ENCODE peak calls at places on chromosomes 3 and 15, in nine cellular contexts. L is progenitor cell of endocrine pancreas, A is bronchial epithelial cell, E is lower lobe of right lung, Q is D721Med, T is GM13977, V is ovary, P is OCI-LY7, I is right lobe of liver. W is an unnamed sample.
A peak's percentile ranks its signal among the peaks of the same experiment; 100 is the strongest.

GRCh38 chr3:69504232-69504631 is 118.3 kb upstream of the FRMD4B start:
- DNase-seq in L (no peak), A (peak; percentile 25), E (no peak), Q (no peak), T (no peak), V (no peak), P (no peak), I (no peak), W (no peak)

GRCh38 chr3:150545419-150546225 is 674 bp downstream of the SERP1 start:
- DNase-seq in L (peak; percentile 29), A (peak; percentile 46), E (no peak), Q (no peak), T (peak; percentile 49), V (no peak), P (peak; percentile 71), I (peak; percentile 66), W (no peak)

GRCh38 chr3:111919370-111920065 is 59.3 kb upstream of the ABHD10 start:
- DNase-seq in L (no peak), A (no peak), E (no peak), Q (no peak), T (no peak), V (no peak), P (no peak), I (no peak), W (no peak)

GRCh38 chr3:55523471-55523870 is 36.4 kb upstream of the WNT5A start:
- DNase-seq in L (no peak), A (no peak), E (no peak), Q (no peak), T (no peak), V (no peak), P (no peak), I (no peak), W (no peak)

GRCh38 chr3:38473229-38473628 is 19.5 kb downstream of the ACVR2B start:
- DNase-seq in L (no peak), A (no peak), E (no peak), Q (no peak), T (no peak), V (no peak), P (no peak), I (no peak), W (no peak)

GRCh38 chr3:149020196-149020838 is 29.0 kb downstream of the GYG1 start:
- DNase-seq in L (no peak), A (no peak), E (no peak), Q (no peak), T (no peak), V (no peak), P (no peak), I (no peak), W (no peak)

GRCh38 chr3:69031635-69032034 is 18.2 kb upstream of the EOGT start:
- DNase-seq in L (no peak), A (no peak), E (no peak), Q (no peak), T (no peak), V (no peak), P (no peak), I (no peak), W (no peak)

GRCh38 chr3:9398715-9399708 is 1.6 kb downstream of the SETD5 start:
- DNase-seq in L (no peak), A (peak; percentile 50), E (no peak), Q (no peak), T (peak; percentile 30), V (no peak), P (peak; percentile 44), I (no peak), W (no peak)

DNA sequence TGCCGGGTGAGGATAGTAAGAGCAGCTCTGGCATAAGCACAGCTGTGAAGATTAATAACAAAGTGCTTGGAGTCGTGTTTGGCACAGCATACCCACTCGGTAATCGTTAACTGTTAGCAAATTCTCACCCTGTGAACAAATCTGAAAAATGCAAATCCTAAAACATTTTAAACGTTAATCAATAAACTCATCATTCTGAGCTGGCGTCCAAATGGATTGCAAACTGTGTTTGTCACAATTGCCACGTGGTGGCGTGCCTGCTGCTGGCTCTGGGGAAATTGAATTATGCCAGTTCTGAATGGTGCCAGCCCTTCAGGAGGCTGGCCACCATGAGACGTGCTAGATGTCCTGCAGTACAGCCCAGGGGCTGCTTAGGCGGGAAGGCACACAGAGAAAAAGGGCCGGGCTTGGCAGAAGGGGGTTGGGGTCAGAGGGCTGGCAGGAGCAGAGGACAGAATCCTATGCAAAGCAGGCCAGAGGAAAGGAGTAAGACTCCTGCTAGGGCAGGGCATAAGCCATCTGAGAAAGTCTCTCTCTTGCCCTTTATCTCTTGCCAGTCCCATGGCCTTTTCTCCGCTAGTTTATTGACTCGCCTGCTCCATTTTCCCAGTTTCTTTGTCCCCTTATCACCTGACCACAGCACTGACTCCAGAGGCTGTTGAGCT is 22.1 kb upstream of the POLG start:
- DNase-seq in L (no peak), A (peak; percentile 15), E (no peak), Q (no peak), T (no peak), V (no peak), P (peak; percentile 25), I (no peak), W (no peak)
- TF ChIP-seq CTCF in L (peak; percentile 53), A (peak; percentile 64), E (peak; percentile 31), Q (peak; percentile 77), T (peak; percentile 68), V (no peak), P (peak; percentile 77), I (no peak), W (no peak)

GRCh38 chr3:159148466-159148865 is 346.6 kb downstream of the MFSD1 start:
- DNase-seq in L (no peak), A (no peak), E (no peak), Q (no peak), T (no peak), V (no peak), P (no peak), I (no peak), W (no peak)

GRCh38 chr3:159146856-159147255 is 345.0 kb downstream of the MFSD1 start:
- DNase-seq in L (no peak), A (no peak), E (no peak), Q (no peak), T (no peak), V (no peak), P (no peak), I (no peak), W (no peak)

GRCh38 chr3:159144472-159144871 is 342.6 kb downstream of the MFSD1 start:
- DNase-seq in L (no peak), A (no peak), E (no peak), Q (no peak), T (no peak), V (no peak), P (no peak), I (no peak), W (no peak)

GRCh38 chr3:159149633-159150032 is 347.8 kb downstream of the MFSD1 start:
- DNase-seq in L (no peak), A (no peak), E (no peak), Q (no peak), T (no peak), V (no peak), P (no peak), I (no peak), W (no peak)

DNA sequence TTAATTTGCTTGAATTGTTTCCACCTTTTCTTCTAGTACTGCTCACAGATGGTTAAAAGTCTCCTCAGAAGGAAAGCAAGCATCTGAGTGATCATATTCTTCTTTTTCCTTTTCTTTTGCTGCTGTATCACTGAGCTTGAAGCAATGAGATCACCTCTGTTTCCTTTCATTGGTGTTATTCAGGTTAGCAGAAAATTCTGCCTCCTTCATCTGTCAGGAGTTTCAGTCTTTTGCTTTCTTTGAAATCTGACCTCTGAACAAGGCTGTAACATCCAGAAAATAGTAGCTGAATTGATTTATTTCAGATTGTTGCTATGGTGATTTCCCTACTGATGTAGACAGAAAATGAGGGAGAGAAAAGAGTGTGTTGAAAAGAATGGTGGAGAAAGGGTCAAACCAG is 343.0 kb downstream of the MFSD1 start:
- DNase-seq in L (no peak), A (no peak), E (no peak), Q (no peak), T (no peak), V (no peak), P (no peak), I (no peak), W (no peak)
- TF ChIP-seq CTCF in L (no peak), A (no peak), E (no peak), Q (no peak), T (no peak), V (no peak), P (no peak), I (no peak), W (no peak)

GRCh38 chr3:143764840-143765239 is 83.4 kb downstream of the SLC9A9 start:
- DNase-seq in L (no peak), A (no peak), E (no peak), Q (no peak), T (no peak), V (no peak), P (no peak), I (no peak), W (no peak)
- TF ChIP-seq CTCF in L (no peak), A (no peak), E (no peak), Q (no peak), T (no peak), V (no peak), P (no peak), I (no peak), W (no peak)

GRCh38 chr3:13193320-13194284 is 120.4 kb upstream of the IQSEC1 start:
- DNase-seq in L (no peak), A (no peak), E (peak; percentile 22), Q (peak; percentile 68), T (no peak), V (no peak), P (no peak), I (no peak), W (no peak)

GRCh38 chr3:13191016-13191415 is 117.8 kb upstream of the IQSEC1 start:
- DNase-seq in L (no peak), A (no peak), E (no peak), Q (no peak), T (no peak), V (no peak), P (no peak), I (no peak), W (no peak)

GRCh38 chr3:13194285-13195209 is 121.3 kb upstream of the IQSEC1 start:
- DNase-seq in L (no peak), A (no peak), E (peak; percentile 24), Q (no peak), T (no peak), V (no peak), P (no peak), I (no peak), W (no peak)

GRCh38 chr3:13190376-13190762 is 117.1 kb upstream of the IQSEC1 start:
- DNase-seq in L (no peak), A (no peak), E (no peak), Q (no peak), T (no peak), V (no peak), P (no peak), I (no peak), W (no peak)

DNA sequence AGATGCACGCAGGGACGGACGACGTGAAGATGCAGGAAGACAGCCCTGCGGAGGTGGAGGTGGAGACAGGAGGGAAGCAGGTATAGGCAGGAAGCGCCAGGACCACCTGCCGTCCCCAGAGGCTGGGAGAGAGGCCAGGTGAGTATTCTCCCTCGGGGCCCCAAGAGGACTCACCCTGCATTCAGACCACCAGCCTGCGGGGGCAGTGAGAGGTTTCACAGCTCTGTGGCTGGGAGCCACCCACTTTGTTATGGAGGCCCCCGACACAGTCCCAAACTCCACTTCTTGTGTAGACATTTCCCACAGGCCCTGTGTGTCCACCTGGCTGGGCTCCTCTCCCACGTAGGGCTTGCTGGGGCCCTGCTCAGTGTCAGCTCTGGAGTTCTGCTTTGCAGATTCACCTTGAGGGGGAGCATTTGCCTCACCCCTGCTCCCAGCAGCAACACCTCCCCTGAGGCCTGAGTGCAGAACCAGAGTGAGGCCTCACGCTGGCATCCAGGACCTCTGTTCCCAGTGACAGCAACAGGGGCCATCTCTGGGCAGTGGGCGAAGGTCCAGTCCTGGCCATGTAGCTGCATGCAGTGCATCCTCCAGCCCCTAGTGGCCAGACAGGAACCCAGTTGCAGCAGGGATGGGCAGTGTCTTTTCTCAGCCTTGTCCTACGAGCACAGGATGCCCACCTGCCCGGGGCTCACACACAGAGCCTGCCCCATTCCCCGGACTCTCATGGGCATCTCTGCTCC is 119.4 kb upstream of the IQSEC1 start:
- DNase-seq in L (no peak), A (no peak), E (no peak), Q (no peak), T (no peak), V (no peak), P (no peak), I (no peak), W (no peak)
- TF ChIP-seq CTCF in L (peak; percentile 49), A (peak; percentile 33), E (no peak), Q (no peak), T (no peak), V (no peak), P (peak; percentile 56), I (peak; percentile 14), W (no peak)

W was measured in activated B cell treated with CpG ODN at 0.5 μM for 24 hours.